ENCODE peak calls at places on chromosomes 13 and 19, in four cellular contexts. X is MV-4-11, J is ELR, H is pancreas. O is an unnamed sample.

GRCh38 chr13:44359983-44360375 is 13.6 kb upstream of the SERP2 start:
- DNase-seq in J (no peak), H (no peak), X (no peak), O (no peak)

GRCh38 chr13:63472736-63473135 is 2057.1 kb upstream of the PCDH20 start:
- DNase-seq in X (no peak), J (no peak), H (no peak), O (no peak)

GRCh38 chr13:23899555-23899954 is 2.3 kb upstream of the C1QTNF9B start:
- DNase-seq in H (no peak), X (peak; percentile 45), J (peak; percentile 61), O (peak; percentile 19)

GRCh38 chr19:32372726-32373613 is 27.6 kb downstream of the ZNF507 start:
- DNase-seq in X (no peak), J (peak; percentile 66), H (no peak), O (peak; percentile 31)

GRCh38 chr19:33350538-33351309 is 22.8 kb upstream of the CEBPG start:
- DNase-seq in X (no peak), J (peak; percentile 65), H (no peak), O (peak; percentile 91)

GRCh38 chr13:38661276-38661675 is 25.6 kb upstream of the FREM2 start:
- DNase-seq in J (no peak), H (no peak), X (no peak), O (peak; percentile 52)

GRCh38 chr19:17054746-17055145 is 20.5 kb downstream of the HAUS8 start:
- DNase-seq in X (no peak), J (peak; percentile 18), H (no peak), O (no peak)

GRCh38 chr19:42153606-42154405 is 21.6 kb upstream of the POU2F2 start:
- DNase-seq in J (no peak), H (no peak), X (no peak), O (no peak)

GRCh38 chr13:25178070-25178469 is 6.0 kb upstream of the AMER2 start:
- DNase-seq in X (no peak), H (no peak), J (no peak), O (no peak)

GRCh38 chr19:44985445-44985844 is 15.8 kb upstream of the RELB start:
- DNase-seq in J (no peak), X (no peak), H (no peak), O (no peak)

GRCh38 chr13:112901951-112902651 is 66.9 kb upstream of the MCF2L start:
- DNase-seq in J (no peak), X (no peak), H (no peak), O (no peak)

GRCh38 chr13:34207334-34207733 is 389.4 kb downstream of the RFC3 start:
- DNase-seq in J (peak; percentile 79), X (no peak), H (no peak), O (peak; percentile 90)

GRCh38 chr13:44437356-44438233 is 64.0 kb downstream of the SERP2 start:
- DNase-seq in J (peak; percentile 79), H (no peak), X (peak; percentile 49), O (no peak)

GRCh38 chr19:44745386-44745831 is 3.1 kb upstream of the BCL3 start:
- DNase-seq in H (peak; percentile 66), X (no peak), J (peak; percentile 61), O (peak; percentile 88)

GRCh38 chr13:105037064-105037463 is 1498.4 kb downstream of the EFNB2 start:
- DNase-seq in H (no peak), J (peak; percentile 15), X (no peak), O (no peak)

GRCh38 chr19:41744850-41745249 is 10.5 kb upstream of the CEACAM6 start:
- DNase-seq in X (peak; percentile 65), J (no peak), H (no peak), O (no peak)

GRCh38 chr19:13092608-13093260 is 9.9 kb downstream of the LYL1 start:
- DNase-seq in H (no peak), X (peak; percentile 80), J (no peak), O (no peak)

GRCh38 chr19:58021541-58022282 is 12.1 kb upstream of the ZSCAN1 start:
- DNase-seq in H (peak; percentile 29), X (no peak), J (peak; percentile 71), O (no peak)